ENCODE peak calls at places on chromosomes 12 and 14, in ten cellular contexts. E is HFF-Myc; F is GM04503; K is ELR; M is HT1080; U is T-helper 2 cell; D is T follicular helper cell; Y is progenitor cell of endocrine pancreas; H is stimulated activated naive B cell treated with anti-CD40 and anti-IgM and Interleukin-4, amounts not matched to agents 10 μg/mL and 1 μg/mL and 100 μg/mL, for 72 hours; L is activated naive CD4-positive, alpha-beta T cell treated with Interleukin-2 at 50 U/mL for 16 hours. I is an unnamed sample.

GRCh38 chr12:121797937-121798801 is 4.7 kb upstream of the RHOF start:
- DNase-seq in D (no peak), L (no peak), H (no peak), M (no peak), F (no peak), Y (no peak), K (no peak), E (no peak), U (no peak), I (peak)

GRCh38 chr12:51926718-51927117 is 19.4 kb downstream of the ACVRL1 start:
- DNase-seq in K (peak), H (no peak), Y (no peak), E (no peak), F (no peak), L (peak), D (peak), M (no peak), U (peak), I (no peak)

GRCh38 chr12:5884285-5884684 is 60.8 kb downstream of the ANO2 start:
- DNase-seq in D (no peak), F (no peak), L (no peak), U (no peak), Y (no peak), H (no peak), M (no peak), K (no peak), E (no peak), I (no peak)

GRCh38 chr14:69582207-69582606 is 7.5 kb upstream of the CCDC177 start:
- DNase-seq in F (no peak), H (no peak), E (no peak), Y (no peak), K (peak), M (peak), U (no peak), D (no peak), L (no peak), I (no peak)

GRCh38 chr12:100752841-100753240 is 41.7 kb upstream of the ANO4 start:
- DNase-seq in H (no peak), Y (no peak), L (no peak), M (peak), E (no peak), D (no peak), K (peak), U (no peak), F (no peak), I (no peak)

GRCh38 chr12:124073636-124074035 is 100.6 kb downstream of the ZNF664 start:
- DNase-seq in Y (no peak), M (peak), F (no peak), L (no peak), H (no peak), K (peak), D (no peak), E (no peak), U (no peak), I (no peak)

GRCh38 chr12:124394462-124395128 is 99.7 kb downstream of the RFLNA start:
- DNase-seq in H (no peak), L (no peak), M (no peak), Y (no peak), K (no peak), U (no peak), F (no peak), E (no peak), D (no peak), I (no peak)

GRCh38 chr12:102847131-102847530 is 69.9 kb downstream of the PAH start:
- DNase-seq in E (no peak), M (peak), D (no peak), U (no peak), Y (no peak), H (no peak), F (no peak), K (peak), L (no peak), I (no peak)

GRCh38 chr12:40105265-40105514 is 691 bp downstream of the SLC2A13 start:
- DNase-seq in K (no peak), F (no peak), L (no peak), Y (no peak), H (no peak), U (no peak), M (no peak), D (no peak), E (no peak), I (no peak)

GRCh38 chr12:94614288-94614721 is 36.1 kb downstream of the TMCC3 start:
- DNase-seq in F (no peak), L (no peak), K (peak), Y (no peak), U (no peak), M (no peak), H (no peak), D (no peak), E (no peak), I (no peak)

GRCh38 chr14:101055776-101056374 is 152.4 kb upstream of the RTL1 start:
- DNase-seq in E (no peak), Y (no peak), D (no peak), F (no peak), U (no peak), M (no peak), H (no peak), K (no peak), L (no peak), I (no peak)

GRCh38 chr12:111201036-111201435 is 167.9 kb downstream of the PHETA1 start:
- DNase-seq in K (no peak), H (no peak), U (no peak), F (no peak), Y (no peak), L (no peak), E (no peak), M (no peak), D (no peak), I (no peak)

GRCh38 chr12:52271157-52271556 is 3.3 kb upstream of the KRT86 start:
- DNase-seq in H (no peak), Y (no peak), E (no peak), D (no peak), K (no peak), L (no peak), U (no peak), F (no peak), M (no peak), I (no peak)

GRCh38 chr12:126337556-126337955 is 1272.3 kb downstream of the AACS start:
- DNase-seq in K (no peak), E (peak), L (no peak), D (no peak), F (no peak), Y (no peak), M (peak), H (no peak), U (no peak), I (no peak)

GRCh38 chr14:74919421-74920165 is 3.5 kb downstream of the RPS6KL1 start:
- DNase-seq in L (no peak), U (no peak), M (peak), Y (no peak), E (no peak), D (no peak), H (no peak), F (no peak), K (peak), I (no peak)

GRCh38 chr14:54354968-54355641 is 41.7 kb upstream of the CDKN3 start:
- DNase-seq in L (no peak), K (no peak), M (no peak), Y (no peak), U (no peak), F (no peak), H (no peak), D (no peak), E (no peak), I (no peak)

GRCh38 chr12:119720349-119720748 is 52.4 kb downstream of the PRKAB1 start:
- DNase-seq in H (no peak), M (no peak), D (no peak), F (no peak), U (no peak), Y (no peak), L (no peak), E (no peak), K (no peak), I (no peak)